ENCODE peak calls at places on chromosomes 4 and X, in nine cellular contexts. One of them, this sample, is unnamed.

GRCh38 chr4:145545538-145546224 is 64.0 kb downstream of the SMAD1 start:
- DNase-seq in IMR-90: peak
- DNase-seq in CD8-positive, alpha-beta memory T cell: no peak
- DNase-seq in left ventricle myocardium inferior: no peak
- DNase-seq in NT2/D1: peak
- DNase-seq in right cardiac atrium: no peak
- DNase-seq in upper lobe of left lung: peak
- DNase-seq in uterus: no peak
- DNase-seq in prostate gland: peak
- DNase-seq in this sample: peak

GRCh38 chr4:86685401-86685800 is 91.3 kb downstream of the PTPN13 start:
- DNase-seq in upper lobe of left lung: no peak
- DNase-seq in CD8-positive, alpha-beta memory T cell: no peak
- DNase-seq in prostate gland: no peak
- DNase-seq in IMR-90: peak
- DNase-seq in NT2/D1: no peak
- DNase-seq in left ventricle myocardium inferior: no peak
- DNase-seq in uterus: no peak
- DNase-seq in right cardiac atrium: no peak
- DNase-seq in this sample: peak

GRCh38 chr4:181822005-181822375 is 421.2 kb upstream of the TENM3 start:
- DNase-seq in NT2/D1: no peak
- DNase-seq in upper lobe of left lung: no peak
- DNase-seq in prostate gland: no peak
- DNase-seq in uterus: no peak
- DNase-seq in IMR-90: no peak
- DNase-seq in left ventricle myocardium inferior: no peak
- DNase-seq in right cardiac atrium: no peak
- DNase-seq in CD8-positive, alpha-beta memory T cell: no peak
- DNase-seq in this sample: no peak

GRCh38 chr4:144562019-144562740 is 83.8 kb upstream of the HHIP start:
- DNase-seq in right cardiac atrium: no peak
- DNase-seq in prostate gland: no peak
- DNase-seq in upper lobe of left lung: peak
- DNase-seq in IMR-90: no peak
- DNase-seq in uterus: no peak
- DNase-seq in left ventricle myocardium inferior: no peak
- DNase-seq in CD8-positive, alpha-beta memory T cell: no peak
- DNase-seq in NT2/D1: no peak
- DNase-seq in this sample: no peak

GRCh38 chrX:11180571-11180970 is 69.4 kb downstream of the HCCS start:
- DNase-seq in left ventricle myocardium inferior: no peak
- DNase-seq in prostate gland: no peak
- DNase-seq in IMR-90: no peak
- DNase-seq in uterus: no peak
- DNase-seq in right cardiac atrium: no peak
- DNase-seq in CD8-positive, alpha-beta memory T cell: no peak
- DNase-seq in upper lobe of left lung: no peak
- DNase-seq in NT2/D1: no peak
- DNase-seq in this sample: no peak

GRCh38 chr4:172485007-172485406 is 671.8 kb downstream of the GALNTL6 start:
- DNase-seq in NT2/D1: no peak
- DNase-seq in upper lobe of left lung: no peak
- DNase-seq in CD8-positive, alpha-beta memory T cell: no peak
- DNase-seq in left ventricle myocardium inferior: no peak
- DNase-seq in right cardiac atrium: no peak
- DNase-seq in prostate gland: no peak
- DNase-seq in IMR-90: no peak
- DNase-seq in uterus: no peak
- DNase-seq in this sample: no peak

GRCh38 chr4:153502584-153502983 is 36.4 kb downstream of the TMEM131L start:
- DNase-seq in left ventricle myocardium inferior: no peak
- DNase-seq in NT2/D1: no peak
- DNase-seq in CD8-positive, alpha-beta memory T cell: no peak
- DNase-seq in IMR-90: peak
- DNase-seq in right cardiac atrium: no peak
- DNase-seq in prostate gland: no peak
- DNase-seq in uterus: no peak
- DNase-seq in upper lobe of left lung: no peak
- DNase-seq in this sample: no peak

GRCh38 chr4:168304744-168305459 is 13.7 kb downstream of the DDX60 start:
- DNase-seq in upper lobe of left lung: no peak
- DNase-seq in left ventricle myocardium inferior: no peak
- DNase-seq in NT2/D1: no peak
- DNase-seq in uterus: no peak
- DNase-seq in right cardiac atrium: no peak
- DNase-seq in IMR-90: peak
- DNase-seq in prostate gland: no peak
- DNase-seq in CD8-positive, alpha-beta memory T cell: no peak
- DNase-seq in this sample: peak

GRCh38 chrX:17464196-17464595 is 89.2 kb downstream of the NHS start:
- DNase-seq in upper lobe of left lung: no peak
- DNase-seq in CD8-positive, alpha-beta memory T cell: no peak
- DNase-seq in IMR-90: peak
- DNase-seq in prostate gland: no peak
- DNase-seq in NT2/D1: peak
- DNase-seq in left ventricle myocardium inferior: no peak
- DNase-seq in uterus: no peak
- DNase-seq in right cardiac atrium: no peak
- DNase-seq in this sample: no peak

GRCh38 chr4:930827-931193 is 1.3 kb downstream of the GAK start:
- DNase-seq in upper lobe of left lung: no peak
- DNase-seq in prostate gland: no peak
- DNase-seq in left ventricle myocardium inferior: no peak
- DNase-seq in uterus: no peak
- DNase-seq in right cardiac atrium: no peak
- DNase-seq in IMR-90: no peak
- DNase-seq in NT2/D1: no peak
- DNase-seq in CD8-positive, alpha-beta memory T cell: no peak
- DNase-seq in this sample: no peak

GRCh38 chrX:7111518-7111917 is 36.0 kb upstream of the STS start:
- DNase-seq in prostate gland: no peak
- DNase-seq in CD8-positive, alpha-beta memory T cell: no peak
- DNase-seq in left ventricle myocardium inferior: no peak
- DNase-seq in upper lobe of left lung: no peak
- DNase-seq in NT2/D1: no peak
- DNase-seq in right cardiac atrium: no peak
- DNase-seq in uterus: no peak
- DNase-seq in IMR-90: no peak
- DNase-seq in this sample: no peak
- H3K4me3 ChIP-seq in prostate gland: no peak
- H3K4me3 ChIP-seq in CD8-positive, alpha-beta memory T cell: no peak
- H3K4me3 ChIP-seq in left ventricle myocardium inferior: no peak
- H3K4me3 ChIP-seq in upper lobe of left lung: no peak
- H3K4me3 ChIP-seq in NT2/D1: no peak
- H3K4me3 ChIP-seq in right cardiac atrium: no peak
- H3K4me3 ChIP-seq in uterus: no peak
- H3K4me3 ChIP-seq in IMR-90: no peak
- H3K4me3 ChIP-seq in this sample: no peak

GRCh38 chr4:6915041-6916005 is 5.7 kb downstream of the TBC1D14 start:
- DNase-seq in NT2/D1: no peak
- DNase-seq in left ventricle myocardium inferior: no peak
- DNase-seq in prostate gland: no peak
- DNase-seq in upper lobe of left lung: no peak
- DNase-seq in right cardiac atrium: no peak
- DNase-seq in uterus: no peak
- DNase-seq in IMR-90: no peak
- DNase-seq in CD8-positive, alpha-beta memory T cell: no peak
- DNase-seq in this sample: no peak

GRCh38 chr4:6918345-6918744 is 8.7 kb downstream of the TBC1D14 start:
- DNase-seq in IMR-90: no peak
- DNase-seq in upper lobe of left lung: no peak
- DNase-seq in uterus: no peak
- DNase-seq in right cardiac atrium: no peak
- DNase-seq in NT2/D1: no peak
- DNase-seq in prostate gland: no peak
- DNase-seq in left ventricle myocardium inferior: no peak
- DNase-seq in CD8-positive, alpha-beta memory T cell: no peak
- DNase-seq in this sample: no peak

GRCh38 chr4:6916587-6917444 is 7.2 kb downstream of the TBC1D14 start:
- DNase-seq in IMR-90: no peak
- DNase-seq in right cardiac atrium: no peak
- DNase-seq in CD8-positive, alpha-beta memory T cell: peak
- DNase-seq in uterus: no peak
- DNase-seq in upper lobe of left lung: peak
- DNase-seq in NT2/D1: no peak
- DNase-seq in left ventricle myocardium inferior: no peak
- DNase-seq in prostate gland: peak
- DNase-seq in this sample: no peak

GRCh38 chr4:6916069-6916586 is 6.5 kb downstream of the TBC1D14 start:
- DNase-seq in IMR-90: no peak
- DNase-seq in uterus: no peak
- DNase-seq in right cardiac atrium: no peak
- DNase-seq in upper lobe of left lung: no peak
- DNase-seq in prostate gland: no peak
- DNase-seq in NT2/D1: no peak
- DNase-seq in CD8-positive, alpha-beta memory T cell: no peak
- DNase-seq in left ventricle myocardium inferior: no peak
- DNase-seq in this sample: no peak

GRCh38 chr4:6917445-6918241 is 8.0 kb downstream of the TBC1D14 start:
- DNase-seq in NT2/D1: no peak
- DNase-seq in right cardiac atrium: peak
- DNase-seq in left ventricle myocardium inferior: peak
- DNase-seq in upper lobe of left lung: peak
- DNase-seq in uterus: peak
- DNase-seq in IMR-90: no peak
- DNase-seq in prostate gland: peak
- DNase-seq in CD8-positive, alpha-beta memory T cell: peak
- DNase-seq in this sample: no peak
- H3K4me3 ChIP-seq in NT2/D1: no peak
- H3K4me3 ChIP-seq in right cardiac atrium: no peak
- H3K4me3 ChIP-seq in left ventricle myocardium inferior: no peak
- H3K4me3 ChIP-seq in upper lobe of left lung: no peak
- H3K4me3 ChIP-seq in uterus: no peak
- H3K4me3 ChIP-seq in IMR-90: no peak
- H3K4me3 ChIP-seq in prostate gland: no peak
- H3K4me3 ChIP-seq in CD8-positive, alpha-beta memory T cell: peak
- H3K4me3 ChIP-seq in this sample: no peak

GRCh38 chr4:100314057-100314456 is 123.8 kb upstream of the DDIT4L start:
- DNase-seq in CD8-positive, alpha-beta memory T cell: no peak
- DNase-seq in right cardiac atrium: no peak
- DNase-seq in prostate gland: no peak
- DNase-seq in NT2/D1: no peak
- DNase-seq in left ventricle myocardium inferior: no peak
- DNase-seq in uterus: no peak
- DNase-seq in IMR-90: no peak
- DNase-seq in upper lobe of left lung: no peak
- DNase-seq in this sample: no peak

GRCh38 chr4:100312615-100313355 is 122.5 kb upstream of the DDIT4L start:
- DNase-seq in uterus: no peak
- DNase-seq in NT2/D1: no peak
- DNase-seq in upper lobe of left lung: no peak
- DNase-seq in right cardiac atrium: no peak
- DNase-seq in CD8-positive, alpha-beta memory T cell: no peak
- DNase-seq in IMR-90: no peak
- DNase-seq in prostate gland: no peak
- DNase-seq in left ventricle myocardium inferior: no peak
- DNase-seq in this sample: no peak

DNA sequence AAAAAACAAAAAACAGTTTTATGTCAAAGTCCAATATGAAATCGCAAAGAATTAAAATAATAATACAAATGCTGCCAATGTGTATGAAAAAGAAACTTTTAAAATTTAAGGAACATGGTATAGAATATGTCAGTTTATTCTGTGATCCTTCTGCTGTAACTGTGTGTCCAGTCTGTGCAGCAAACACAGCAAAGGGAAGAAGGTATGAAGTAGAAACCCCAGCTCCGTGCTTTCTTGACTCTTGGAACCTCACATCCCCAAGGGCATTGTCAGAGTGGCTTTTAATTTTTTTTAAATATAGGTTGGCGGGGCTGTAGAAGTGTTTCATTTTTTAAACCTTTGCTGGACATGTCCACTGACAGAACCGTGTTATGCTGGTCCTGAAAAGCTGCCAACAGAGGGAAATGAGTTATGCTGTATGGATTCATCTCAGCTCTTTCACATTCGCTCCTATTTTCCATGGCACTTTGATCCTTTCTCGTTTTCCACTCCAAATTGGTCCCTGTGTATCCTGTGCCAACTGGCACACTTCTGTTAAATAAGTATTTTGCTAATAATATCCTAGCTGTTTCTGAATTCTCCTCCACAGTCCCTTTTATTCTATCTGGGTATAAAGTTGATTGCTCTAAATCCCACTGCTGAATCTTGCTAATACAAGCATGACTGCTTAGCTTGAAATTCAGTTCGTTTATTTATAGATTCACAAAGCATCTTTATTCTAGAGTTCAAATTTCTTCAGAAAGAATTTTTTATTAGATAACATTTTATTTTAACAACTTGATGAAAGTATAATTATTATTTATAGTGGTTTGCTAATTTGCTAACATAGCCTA is 127.0 kb upstream of the DDIT4L start:
- DNase-seq in uterus: no peak
- DNase-seq in NT2/D1: no peak
- DNase-seq in upper lobe of left lung: no peak
- DNase-seq in left ventricle myocardium inferior: no peak
- DNase-seq in IMR-90: peak
- DNase-seq in right cardiac atrium: no peak
- DNase-seq in CD8-positive, alpha-beta memory T cell: no peak
- DNase-seq in prostate gland: no peak
- DNase-seq in this sample: no peak
- H3K4me3 ChIP-seq in uterus: no peak
- H3K4me3 ChIP-seq in NT2/D1: no peak
- H3K4me3 ChIP-seq in upper lobe of left lung: no peak
- H3K4me3 ChIP-seq in left ventricle myocardium inferior: peak
- H3K4me3 ChIP-seq in IMR-90: no peak
- H3K4me3 ChIP-seq in right cardiac atrium: no peak
- H3K4me3 ChIP-seq in CD8-positive, alpha-beta memory T cell: no peak
- H3K4me3 ChIP-seq in prostate gland: no peak
- H3K4me3 ChIP-seq in this sample: no peak

DNA sequence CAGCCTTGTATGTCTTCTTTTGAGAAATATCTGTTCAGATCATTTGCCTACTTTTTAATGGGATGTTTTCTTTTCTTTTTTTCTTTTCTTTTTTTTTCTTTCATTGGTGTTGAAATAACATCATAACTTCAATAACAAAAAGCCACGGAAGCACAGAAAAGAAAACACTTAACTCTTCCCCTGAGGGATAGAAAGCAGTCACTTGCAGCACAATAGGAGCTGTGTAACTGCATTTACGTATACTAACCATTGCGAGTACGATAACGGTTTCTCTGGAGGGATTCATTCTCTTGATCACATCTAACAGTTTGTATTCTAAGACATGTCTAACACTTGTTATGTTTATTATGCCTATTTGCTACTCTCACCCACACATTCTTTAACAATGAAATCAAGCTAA is 27.3 kb downstream of the C4orf46 start:
- DNase-seq in right cardiac atrium: no peak
- DNase-seq in NT2/D1: no peak
- DNase-seq in left ventricle myocardium inferior: no peak
- DNase-seq in IMR-90: no peak
- DNase-seq in upper lobe of left lung: no peak
- DNase-seq in CD8-positive, alpha-beta memory T cell: no peak
- DNase-seq in prostate gland: no peak
- DNase-seq in uterus: no peak
- DNase-seq in this sample: no peak
- H3K4me3 ChIP-seq in right cardiac atrium: no peak
- H3K4me3 ChIP-seq in NT2/D1: no peak
- H3K4me3 ChIP-seq in left ventricle myocardium inferior: no peak
- H3K4me3 ChIP-seq in IMR-90: no peak
- H3K4me3 ChIP-seq in upper lobe of left lung: no peak
- H3K4me3 ChIP-seq in CD8-positive, alpha-beta memory T cell: no peak
- H3K4me3 ChIP-seq in prostate gland: no peak
- H3K4me3 ChIP-seq in uterus: no peak
- H3K4me3 ChIP-seq in this sample: no peak

This sample was measured in skeletal muscle cell.